ENCODE peak calls at places on chromosomes 5 and 9, in six cellular contexts. One of them, this sample, is unnamed.

GRCh38 chr5:73288803-73289720 is 116.1 kb downstream of the TMEM174 start:
- DNase-seq in activated T-helper 9 cell treated with anti-CD3 and anti-CD28 coated beads, Interleukin-2, amount 50 U/mL, for 16 hours: no peak
- DNase-seq in NCI-H2171 treated with DMSO at 0.1 percent for 48 hours: no peak
- DNase-seq in activated effector memory CD4-positive, alpha-beta T cell treated with Interleukin-2 at 50 U/mL for 16 hours: no peak
- DNase-seq in stimulated activated CD8-positive, alpha-beta memory T cell treated with anti-CD3 and anti-CD28 coated beads, Interleukin-4, amount 100 ng/mL, for 48 hours: no peak
- DNase-seq in A172: no peak
- DNase-seq in this sample: no peak

GRCh38 chr9:750264-750967 is 91.1 kb upstream of the DMRT1 start:
- DNase-seq in activated T-helper 9 cell treated with anti-CD3 and anti-CD28 coated beads, Interleukin-2, amount 50 U/mL, for 16 hours: no peak
- DNase-seq in activated effector memory CD4-positive, alpha-beta T cell treated with Interleukin-2 at 50 U/mL for 16 hours: no peak
- DNase-seq in stimulated activated CD8-positive, alpha-beta memory T cell treated with anti-CD3 and anti-CD28 coated beads, Interleukin-4, amount 100 ng/mL, for 48 hours: no peak
- DNase-seq in A172: no peak
- DNase-seq in NCI-H2171 treated with DMSO at 0.1 percent for 48 hours: peak; percentile 92
- DNase-seq in this sample: no peak

GRCh38 chr9:76023715-76024195 is 133.3 kb downstream of the PCSK5 start:
- DNase-seq in NCI-H2171 treated with DMSO at 0.1 percent for 48 hours: no peak
- DNase-seq in activated T-helper 9 cell treated with anti-CD3 and anti-CD28 coated beads, Interleukin-2, amount 50 U/mL, for 16 hours: no peak
- DNase-seq in activated effector memory CD4-positive, alpha-beta T cell treated with Interleukin-2 at 50 U/mL for 16 hours: peak; percentile 6
- DNase-seq in A172: peak; percentile 40
- DNase-seq in stimulated activated CD8-positive, alpha-beta memory T cell treated with anti-CD3 and anti-CD28 coated beads, Interleukin-4, amount 100 ng/mL, for 48 hours: no peak
- DNase-seq in this sample: no peak

GRCh38 chr5:93715776-93716175 is 25.6 kb downstream of the POU5F2 start:
- DNase-seq in stimulated activated CD8-positive, alpha-beta memory T cell treated with anti-CD3 and anti-CD28 coated beads, Interleukin-4, amount 100 ng/mL, for 48 hours: no peak
- DNase-seq in NCI-H2171 treated with DMSO at 0.1 percent for 48 hours: no peak
- DNase-seq in activated T-helper 9 cell treated with anti-CD3 and anti-CD28 coated beads, Interleukin-2, amount 50 U/mL, for 16 hours: no peak
- DNase-seq in activated effector memory CD4-positive, alpha-beta T cell treated with Interleukin-2 at 50 U/mL for 16 hours: no peak
- DNase-seq in A172: no peak
- DNase-seq in this sample: no peak

GRCh38 chr5:153895266-153895665 is 143.4 kb downstream of the FAM114A2 start:
- DNase-seq in A172: no peak
- DNase-seq in stimulated activated CD8-positive, alpha-beta memory T cell treated with anti-CD3 and anti-CD28 coated beads, Interleukin-4, amount 100 ng/mL, for 48 hours: no peak
- DNase-seq in NCI-H2171 treated with DMSO at 0.1 percent for 48 hours: no peak
- DNase-seq in activated effector memory CD4-positive, alpha-beta T cell treated with Interleukin-2 at 50 U/mL for 16 hours: no peak
- DNase-seq in activated T-helper 9 cell treated with anti-CD3 and anti-CD28 coated beads, Interleukin-2, amount 50 U/mL, for 16 hours: no peak
- DNase-seq in this sample: no peak

GRCh38 chr9:136619742-136620440 is 42.8 kb upstream of the EGFL7 start:
- DNase-seq in A172: peak; percentile 66
- DNase-seq in activated effector memory CD4-positive, alpha-beta T cell treated with Interleukin-2 at 50 U/mL for 16 hours: no peak
- DNase-seq in NCI-H2171 treated with DMSO at 0.1 percent for 48 hours: no peak
- DNase-seq in activated T-helper 9 cell treated with anti-CD3 and anti-CD28 coated beads, Interleukin-2, amount 50 U/mL, for 16 hours: no peak
- DNase-seq in stimulated activated CD8-positive, alpha-beta memory T cell treated with anti-CD3 and anti-CD28 coated beads, Interleukin-4, amount 100 ng/mL, for 48 hours: no peak
- DNase-seq in this sample: no peak

GRCh38 chr5:35785601-35786085 is 71.0 kb upstream of the IL7R start:
- DNase-seq in NCI-H2171 treated with DMSO at 0.1 percent for 48 hours: no peak
- DNase-seq in activated effector memory CD4-positive, alpha-beta T cell treated with Interleukin-2 at 50 U/mL for 16 hours: no peak
- DNase-seq in stimulated activated CD8-positive, alpha-beta memory T cell treated with anti-CD3 and anti-CD28 coated beads, Interleukin-4, amount 100 ng/mL, for 48 hours: peak; percentile 64
- DNase-seq in activated T-helper 9 cell treated with anti-CD3 and anti-CD28 coated beads, Interleukin-2, amount 50 U/mL, for 16 hours: no peak
- DNase-seq in A172: no peak
- DNase-seq in this sample: no peak

GRCh38 chr9:131986576-131986975 is 93.1 kb downstream of the MED27 start:
- DNase-seq in activated effector memory CD4-positive, alpha-beta T cell treated with Interleukin-2 at 50 U/mL for 16 hours: no peak
- DNase-seq in A172: no peak
- DNase-seq in activated T-helper 9 cell treated with anti-CD3 and anti-CD28 coated beads, Interleukin-2, amount 50 U/mL, for 16 hours: no peak
- DNase-seq in NCI-H2171 treated with DMSO at 0.1 percent for 48 hours: no peak
- DNase-seq in stimulated activated CD8-positive, alpha-beta memory T cell treated with anti-CD3 and anti-CD28 coated beads, Interleukin-4, amount 100 ng/mL, for 48 hours: no peak
- DNase-seq in this sample: no peak

GRCh38 chr9:99411479-99412100 is 189.5 kb downstream of the SEC61B start:
- DNase-seq in stimulated activated CD8-positive, alpha-beta memory T cell treated with anti-CD3 and anti-CD28 coated beads, Interleukin-4, amount 100 ng/mL, for 48 hours: no peak
- DNase-seq in A172: no peak
- DNase-seq in activated effector memory CD4-positive, alpha-beta T cell treated with Interleukin-2 at 50 U/mL for 16 hours: no peak
- DNase-seq in NCI-H2171 treated with DMSO at 0.1 percent for 48 hours: no peak
- DNase-seq in activated T-helper 9 cell treated with anti-CD3 and anti-CD28 coated beads, Interleukin-2, amount 50 U/mL, for 16 hours: no peak
- DNase-seq in this sample: no peak

GRCh38 chr9:90998573-90998972 is 197.0 kb downstream of the SYK start:
- DNase-seq in NCI-H2171 treated with DMSO at 0.1 percent for 48 hours: no peak
- DNase-seq in A172: peak; percentile 44
- DNase-seq in activated T-helper 9 cell treated with anti-CD3 and anti-CD28 coated beads, Interleukin-2, amount 50 U/mL, for 16 hours: no peak
- DNase-seq in stimulated activated CD8-positive, alpha-beta memory T cell treated with anti-CD3 and anti-CD28 coated beads, Interleukin-4, amount 100 ng/mL, for 48 hours: no peak
- DNase-seq in activated effector memory CD4-positive, alpha-beta T cell treated with Interleukin-2 at 50 U/mL for 16 hours: no peak
- DNase-seq in this sample: no peak

GRCh38 chr9:72294952-72295351 is 70.1 kb downstream of the ZFAND5 start:
- DNase-seq in activated effector memory CD4-positive, alpha-beta T cell treated with Interleukin-2 at 50 U/mL for 16 hours: no peak
- DNase-seq in A172: no peak
- DNase-seq in stimulated activated CD8-positive, alpha-beta memory T cell treated with anti-CD3 and anti-CD28 coated beads, Interleukin-4, amount 100 ng/mL, for 48 hours: no peak
- DNase-seq in activated T-helper 9 cell treated with anti-CD3 and anti-CD28 coated beads, Interleukin-2, amount 50 U/mL, for 16 hours: no peak
- DNase-seq in NCI-H2171 treated with DMSO at 0.1 percent for 48 hours: no peak
- DNase-seq in this sample: peak; percentile 82

GRCh38 chr5:58983496-58983895 is 400.6 kb downstream of the RAB3C start:
- DNase-seq in stimulated activated CD8-positive, alpha-beta memory T cell treated with anti-CD3 and anti-CD28 coated beads, Interleukin-4, amount 100 ng/mL, for 48 hours: no peak
- DNase-seq in NCI-H2171 treated with DMSO at 0.1 percent for 48 hours: no peak
- DNase-seq in activated effector memory CD4-positive, alpha-beta T cell treated with Interleukin-2 at 50 U/mL for 16 hours: no peak
- DNase-seq in activated T-helper 9 cell treated with anti-CD3 and anti-CD28 coated beads, Interleukin-2, amount 50 U/mL, for 16 hours: no peak
- DNase-seq in A172: no peak
- DNase-seq in this sample: no peak

This sample was measured in NCI-H226.